ENCODE peak calls at places on chromosomes 7 and 10, in four cellular contexts. X is uterus, F is adrenal gland, Z is MM.1S. L is an unnamed sample.

GRCh38 chr7:4399121-4399520 is 283.0 kb upstream of the FOXK1 start:
- DNase-seq in X (no peak), F (no peak), Z (no peak), L (no peak)

GRCh38 chr7:69776611-69777010 is 178.3 kb downstream of the AUTS2 start:
- DNase-seq in X (no peak), F (no peak), Z (no peak), L (no peak)

GRCh38 chr10:114815751-114816150 is 5.8 kb upstream of the FHIP2A start:
- DNase-seq in X (no peak), F (no peak), Z (no peak), L (no peak)

GRCh38 chr10:102859911-102860310 is 5.9 kb downstream of the BORCS7 start:
- DNase-seq in X (no peak), F (peak; percentile 19), Z (no peak), L (no peak)

GRCh38 chr10:117441812-117442443 is 66.7 kb upstream of the PDZD8 start:
- DNase-seq in X (no peak), F (no peak), Z (no peak), L (no peak)

GRCh38 chr7:105205592-105206211 is 183.0 kb downstream of the SRPK2 start:
- DNase-seq in X (no peak), F (no peak), Z (no peak), L (peak; percentile 36)

GRCh38 chr10:62726142-62726541 is 78.4 kb upstream of the ADO start:
- DNase-seq in X (no peak), F (no peak), Z (no peak), L (no peak)

GRCh38 chr10:122525788-122526187 is 34.8 kb upstream of the DMBT1 start:
- DNase-seq in X (no peak), F (no peak), Z (no peak), L (peak; percentile 23)

GRCh38 chr10:131216681-131217230 is 94.8 kb downstream of the TCERG1L start:
- DNase-seq in X (no peak), F (no peak), Z (no peak), L (no peak)

GRCh38 chr10:116691544-116692126 is 50.7 kb downstream of the HSPA12A start:
- DNase-seq in X (peak; percentile 39), F (no peak), Z (no peak), L (no peak)

GRCh38 chr7:16817536-16817935 is 12.7 kb upstream of the AGR2 start:
- DNase-seq in X (no peak), F (no peak), Z (no peak), L (no peak)

GRCh38 chr7:93817561-93817960 is 73.0 kb downstream of the TFPI2 start:
- DNase-seq in X (no peak), F (no peak), Z (no peak), L (no peak)

GRCh38 chr7:73718905-73719805 is at the start of gene STX1A:
- DNase-seq in X (no peak), F (peak; percentile 77), Z (peak; percentile 75), L (peak; percentile 78)

GRCh38 chr7:25169683-25170082 is 44.6 kb upstream of the CYCS start:
- DNase-seq in X (no peak), F (no peak), Z (no peak), L (no peak)

GRCh38 chr7:41170466-41170865 is 532.4 kb downstream of the INHBA start:
- DNase-seq in X (no peak), F (no peak), Z (no peak), L (no peak)

GRCh38 chr7:28020302-28020940 is 160.2 kb downstream of the JAZF1 start:
- DNase-seq in X (peak; percentile 68), F (peak; percentile 62), Z (peak; percentile 66), L (peak; percentile 53)

GRCh38 chr7:44489955-44490350 is 505 bp downstream of the NUDCD3 start:
- DNase-seq in X (no peak), F (peak; percentile 29), Z (no peak), L (peak; percentile 74)

GRCh38 chr7:44887293-44887692 is 2.0 kb upstream of the PURB start:
- DNase-seq in X (no peak), F (no peak), Z (no peak), L (no peak)

GRCh38 chr10:76415559-76415958 is 984.1 kb downstream of the LRMDA start:
- DNase-seq in X (no peak), F (no peak), Z (no peak), L (no peak)

GRCh38 chr7:70208236-70209063 is 610.2 kb downstream of the AUTS2 start:
- DNase-seq in X (no peak), F (no peak), Z (no peak), L (no peak)

GRCh38 chr7:48421357-48421756 is 250.1 kb downstream of the ABCA13 start:
- DNase-seq in X (no peak), F (no peak), Z (no peak), L (no peak)

GRCh38 chr10:44921506-44921905 is 10.4 kb downstream of the TMEM72 start:
- DNase-seq in X (no peak), F (no peak), Z (no peak), L (no peak)

GRCh38 chr7:20506175-20506574 is 109.3 kb upstream of the ABCB5 start:
- DNase-seq in X (no peak), F (no peak), Z (no peak), L (no peak)

GRCh38 chr7:127822822-127823508 is 171.0 kb downstream of the SND1 start:
- DNase-seq in X (no peak), F (no peak), Z (no peak), L (no peak)

GRCh38 chr7:138934861-138935260 is 46.3 kb downstream of the KIAA1549 start:
- DNase-seq in X (no peak), F (no peak), Z (no peak), L (no peak)

GRCh38 chr10:56269181-56269580 is 91.9 kb downstream of the ZWINT start:
- DNase-seq in X (no peak), F (no peak), Z (no peak), L (no peak)

GRCh38 chr10:13458107-13458761 is 70.6 kb downstream of the BEND7 start:
- DNase-seq in X (no peak), F (no peak), Z (no peak), L (no peak)

GRCh38 chr7:139915301-139915863 is 86.3 kb downstream of the TBXAS1 start:
- DNase-seq in X (no peak), F (no peak), Z (no peak), L (no peak)

GRCh38 chr7:1719913-1720312 is 49.8 kb downstream of the ELFN1 start:
- DNase-seq in X (no peak), F (no peak), Z (no peak), L (no peak)

GRCh38 chr7:151520419-151521229 is 929 bp upstream of the RHEB start:
- DNase-seq in X (peak; percentile 52), F (peak; percentile 63), Z (no peak), L (no peak)

GRCh38 chr10:102670871-102671434 is 26.7 kb downstream of the TRIM8 start:
- DNase-seq in X (no peak), F (no peak), Z (no peak), L (no peak)

GRCh38 chr7:90752051-90752450 is 155.9 kb downstream of the CDK14 start:
- DNase-seq in X (no peak), F (no peak), Z (no peak), L (no peak)

GRCh38 chr10:35611750-35612149 is 6.6 kb downstream of the GJD4 start:
- DNase-seq in X (no peak), F (no peak), Z (no peak), L (no peak)

GRCh38 chr10:110074298-110074697 is 66.5 kb downstream of the ADD3 start:
- DNase-seq in X (no peak), F (no peak), Z (no peak), L (no peak)

GRCh38 chr10:29658984-29659769 is 24.4 kb upstream of the SVIL start:
- DNase-seq in X (peak; percentile 64), F (peak; percentile 44), Z (peak; percentile 87), L (peak; percentile 83)

GRCh38 chr7:27064169-27064568 is 31.6 kb downstream of the HOXA1 start:
- DNase-seq in X (no peak), F (no peak), Z (no peak), L (no peak)

GRCh38 chr7:106568680-106569499 is 92.1 kb downstream of the CCDC71L start:
- DNase-seq in X (no peak), F (no peak), Z (no peak), L (no peak)

GRCh38 chr7:22413211-22413610 is 56.3 kb upstream of the RAPGEF5 start:
- DNase-seq in X (no peak), F (no peak), Z (no peak), L (no peak)

DNA sequence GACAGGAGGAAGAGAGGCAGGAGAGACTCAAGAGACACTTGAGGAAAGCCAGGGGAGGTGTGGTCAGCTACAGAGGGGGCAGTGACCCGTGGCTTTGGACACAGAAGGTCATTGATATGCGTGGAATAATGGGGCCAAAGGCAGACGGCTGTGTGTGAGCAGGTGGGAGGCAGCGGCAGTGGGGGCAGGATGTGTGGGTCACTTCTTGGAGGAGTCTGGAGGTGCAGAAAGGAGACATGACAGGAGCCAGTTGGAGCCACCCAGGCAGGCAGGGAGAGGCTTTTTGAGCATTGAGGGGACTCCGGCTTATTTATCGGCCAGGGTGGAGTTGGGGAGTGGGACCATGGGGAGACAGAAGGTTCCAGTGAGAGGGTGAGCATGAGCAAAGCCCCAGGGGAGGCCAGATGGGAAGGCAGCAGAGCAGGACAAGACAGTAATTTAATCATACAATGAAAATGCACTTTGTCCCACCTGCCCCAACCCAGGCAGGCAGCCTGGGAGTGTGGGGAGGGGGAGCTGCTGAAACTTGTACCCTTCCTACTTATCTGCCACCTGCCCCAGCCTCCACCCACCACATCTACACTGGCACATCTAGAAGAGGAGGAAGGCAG is 5.0 kb downstream of the LDB3 start:
- DNase-seq in X (no peak), F (no peak), Z (no peak), L (no peak)
- H3K4me1 ChIP-seq in X (no peaks in the 10 kb centered on the region), F (peaks cover 12% of the 10 kb centered on the region), Z (no peaks in the 10 kb centered on the region), L (no peaks in the 10 kb centered on the region)

GRCh38 chr10:74118794-74119193 is 31.8 kb downstream of the AP3M1 start:
- DNase-seq in X (no peak), F (no peak), Z (no peak), L (no peak)

GRCh38 chr10:74114041-74114448 is 36.6 kb downstream of the AP3M1 start:
- DNase-seq in X (no peak), F (peak; percentile 26), Z (no peak), L (no peak)

GRCh38 chr10:74121368-74121767 is 29.3 kb downstream of the AP3M1 start:
- DNase-seq in X (no peak), F (no peak), Z (no peak), L (no peak)

GRCh38 chr10:74113546-74113945 is 37.1 kb downstream of the AP3M1 start:
- DNase-seq in X (no peak), F (no peak), Z (no peak), L (no peak)

GRCh38 chr10:74117738-74118137 is 32.9 kb downstream of the AP3M1 start:
- DNase-seq in X (no peak), F (no peak), Z (no peak), L (no peak)
- H3K36me3 ChIP-seq in X (no peaks in the 10 kb centered on the region), F (peaks cover 54% of the 10 kb centered on the region), Z (peaks cover 14% of the 10 kb centered on the region), L (peaks cover 71% of the 10 kb centered on the region)

GRCh38 chr7:94251-94801 is 98.0 kb upstream of the FAM20C start:
- DNase-seq in X (no peak), F (no peak), Z (no peak), L (no peak)
- H3K4me3 ChIP-seq in X (no peak overlapping the region), F (no peak overlapping the region), Z (no peak overlapping the region), L (no peak overlapping the region)

GRCh38 chr10:132785433-132786278 is at the start of gene NKX6-2:
- DNase-seq in X (no peak), F (no peak), Z (no peak), L (no peak)

GRCh38 chr10:132787253-132788179 is 1.6 kb upstream of the NKX6-2 start:
- DNase-seq in X (no peak), F (no peak), Z (no peak), L (no peak)

GRCh38 chr10:132786529-132787252 is 744 bp upstream of the NKX6-2 start:
- DNase-seq in X (no peak), F (no peak), Z (no peak), L (no peak)

GRCh38 chr10:132784582-132785432 is 1.1 kb downstream of the NKX6-2 start:
- DNase-seq in X (no peak), F (no peak), Z (no peak), L (no peak)

GRCh38 chr10:132786279-132786528 is 257 bp upstream of the NKX6-2 start:
- DNase-seq in X (no peak), F (no peak), Z (no peak), L (no peak)
- H3K4me1 ChIP-seq in X (no peaks in the 10 kb centered on the region), F (no peaks in the 10 kb centered on the region), Z (no peaks in the 10 kb centered on the region), L (no peaks in the 10 kb centered on the region)